ENCODE peak calls at places on chromosomes 13 and 19, in four cellular contexts. P is heart right ventricle; Y is CD8-positive, alpha-beta T cell; F is pancreas. X is an unnamed sample.

GRCh38 chr13:105184221-105184620 is 1351.2 kb downstream of the EFNB2 start:
- DNase-seq in Y (no peak), P (no peak), F (no peak), X (no peak)

GRCh38 chr13:39676315-39676876 is 20.9 kb downstream of the COG6 start:
- DNase-seq in P (no peak), F (no peak), Y (peak), X (no peak)

GRCh38 chr13:97211986-97212385 is 10.1 kb upstream of the MBNL2 start:
- DNase-seq in F (no peak), Y (no peak), P (no peak), X (no peak)

GRCh38 chr13:71866173-71867091 is 572 bp downstream of the DACH1 start:
- DNase-seq in Y (peak), P (peak), F (peak), X (no peak)

GRCh38 chr19:54247106-54247930 is 4.7 kb upstream of the LILRA6 start:
- DNase-seq in P (no peak), F (no peak), Y (no peak), X (no peak)

GRCh38 chr13:72890546-72890945 is 108.6 kb downstream of the PIBF1 start:
- DNase-seq in P (no peak), Y (no peak), F (no peak), X (no peak)

GRCh38 chr13:38662362-38662761 is 24.5 kb upstream of the FREM2 start:
- DNase-seq in F (no peak), P (no peak), Y (no peak), X (no peak)

GRCh38 chr19:56297010-56297409 is 17.6 kb downstream of the ZSCAN5A start:
- DNase-seq in F (no peak), Y (no peak), P (no peak), X (no peak)

GRCh38 chr13:67228909-67229308 is 1.2 kb downstream of the PCDH9 start:
- DNase-seq in Y (no peak), P (no peak), F (no peak), X (no peak)

GRCh38 chr13:60230593-60230992 is 66.9 kb upstream of the DIAPH3 start:
- DNase-seq in P (no peak), Y (no peak), F (no peak), X (no peak)

GRCh38 chr19:8254286-8255001 is 45.3 kb downstream of the CERS4 start:
- DNase-seq in F (peak), P (no peak), Y (no peak), X (no peak)

GRCh38 chr19:29263305-29264080 is 50.5 kb upstream of the UQCRFS1 start:
- DNase-seq in F (no peak), Y (peak), P (no peak), X (no peak)

GRCh38 chr13:60019119-60019993 is 144.4 kb downstream of the DIAPH3 start:
- DNase-seq in F (no peak), Y (no peak), P (no peak), X (no peak)

GRCh38 chr19:45376045-45376724 is 5.8 kb upstream of the ERCC2 start:
- DNase-seq in F (no peak), P (no peak), Y (no peak), X (no peak)

GRCh38 chr13:72109863-72110262 is 242.9 kb upstream of the DACH1 start:
- DNase-seq in P (no peak), Y (no peak), F (peak), X (no peak)

GRCh38 chr19:7391218-7391670 is 42.5 kb downstream of the ARHGEF18 start:
- DNase-seq in F (no peak), Y (no peak), P (no peak), X (no peak)

GRCh38 chr13:30748717-30749116 is 13.4 kb downstream of the ALOX5AP start:
- DNase-seq in P (no peak), F (no peak), Y (no peak), X (no peak)

GRCh38 chr13:84296386-84296785 is 414.1 kb upstream of the SLITRK1 start:
- DNase-seq in F (no peak), Y (no peak), P (no peak), X (no peak)

GRCh38 chr19:47253467-47253881 is 2.9 kb upstream of the CCDC9 start:
- DNase-seq in P (no peak), F (no peak), Y (no peak), X (no peak)

GRCh38 chr13:34174671-34175145 is 356.8 kb downstream of the RFC3 start:
- DNase-seq in F (no peak), Y (no peak), P (no peak), X (no peak)

GRCh38 chr13:114161644-114162532 is 17.2 kb upstream of the CFAP97D2 start:
- DNase-seq in F (no peak), Y (no peak), P (no peak), X (no peak)

GRCh38 chr19:8208710-8209110 is 460 bp upstream of the CERS4 start:
- DNase-seq in F (no peak), Y (no peak), P (peak), X (no peak)

GRCh38 chr19:50368649-50369570 is 3.5 kb upstream of the NAPSA start:
- DNase-seq in P (peak), F (peak), Y (peak), X (peak)

GRCh38 chr13:107124129-107124718 is 556.3 kb upstream of the ARGLU1 start:
- DNase-seq in P (no peak), F (no peak), Y (no peak), X (no peak)

GRCh38 chr19:27741236-27741635 is 1471.7 kb downstream of the UQCRFS1 start:
- DNase-seq in P (no peak), Y (no peak), F (no peak), X (no peak)

GRCh38 chr13:80341771-80342271 is 895 bp upstream of the SPRY2 start:
- DNase-seq in Y (no peak), F (no peak), P (peak), X (no peak)

GRCh38 chr13:63773476-63773875 is 2357.8 kb upstream of the PCDH20 start:
- DNase-seq in F (no peak), Y (no peak), P (no peak), X (no peak)

GRCh38 chr19:41937525-41937924 is 9.3 kb upstream of the ERFL start:
- DNase-seq in Y (no peak), F (no peak), P (no peak), X (no peak)

GRCh38 chr19:6590458-6591319 is at the start of gene CD70:
- DNase-seq in P (no peak), F (no peak), Y (peak), X (no peak)

GRCh38 chr13:79457948-79458347 is 23.0 kb upstream of the NDFIP2 start:
- DNase-seq in P (no peak), Y (no peak), F (no peak), X (no peak)

GRCh38 chr13:112891477-112892401 is 77.3 kb upstream of the MCF2L start:
- DNase-seq in Y (no peak), F (peak), P (no peak), X (no peak)

GRCh38 chr13:45315520-45316167 is 25.3 kb downstream of the TPT1 start:
- DNase-seq in P (peak), F (no peak), Y (no peak), X (no peak)

GRCh38 chr19:42942187-42942789 is 5.3 kb upstream of the PSG7 start:
- DNase-seq in P (no peak), F (no peak), Y (no peak), X (no peak)
- TF ChIP-seq CTCF in P (no peak), F (no peak), Y (no peak), X (peak)

GRCh38 chr13:74570834-74571233 is 436.6 kb upstream of the KLF12 start:
- DNase-seq in Y (no peak), P (no peak), F (no peak), X (no peak)

GRCh38 chr13:74575729-74576125 is 441.5 kb upstream of the KLF12 start:
- DNase-seq in Y (peak), P (peak), F (peak), X (no peak)

GRCh38 chr13:74574964-74575728 is 440.9 kb upstream of the KLF12 start:
- DNase-seq in P (no peak), F (no peak), Y (no peak), X (no peak)

GRCh38 chr13:74571811-74572210 is 437.6 kb upstream of the KLF12 start:
- DNase-seq in Y (no peak), P (no peak), F (no peak), X (no peak)

GRCh38 chr13:74573654-74574053 is 439.4 kb upstream of the KLF12 start:
- DNase-seq in P (peak), Y (no peak), F (no peak), X (no peak)
- TF ChIP-seq CTCF in P (no peak), Y (no peak), F (no peak), X (no peak)

GRCh38 chr19:960601-960938 is 23.6 kb upstream of the WDR18 start:
- DNase-seq in Y (no peak), P (no peak), F (no peak), X (no peak)

GRCh38 chr19:962683-963385 is 21.3 kb upstream of the WDR18 start:
- DNase-seq in Y (no peak), F (peak), P (no peak), X (no peak)

GRCh38 chr19:961866-962620 is 22.1 kb upstream of the WDR18 start:
- DNase-seq in P (no peak), Y (no peak), F (no peak), X (no peak)

GRCh38 chr19:958967-959685 is 25.0 kb upstream of the WDR18 start:
- DNase-seq in Y (no peak), F (no peak), P (no peak), X (no peak)

GRCh38 chr19:959935-960502 is 24.1 kb upstream of the WDR18 start:
- DNase-seq in F (no peak), P (no peak), Y (no peak), X (no peak)
- TF ChIP-seq CTCF in F (no peak), P (no peak), Y (no peak), X (no peak)

DNA sequence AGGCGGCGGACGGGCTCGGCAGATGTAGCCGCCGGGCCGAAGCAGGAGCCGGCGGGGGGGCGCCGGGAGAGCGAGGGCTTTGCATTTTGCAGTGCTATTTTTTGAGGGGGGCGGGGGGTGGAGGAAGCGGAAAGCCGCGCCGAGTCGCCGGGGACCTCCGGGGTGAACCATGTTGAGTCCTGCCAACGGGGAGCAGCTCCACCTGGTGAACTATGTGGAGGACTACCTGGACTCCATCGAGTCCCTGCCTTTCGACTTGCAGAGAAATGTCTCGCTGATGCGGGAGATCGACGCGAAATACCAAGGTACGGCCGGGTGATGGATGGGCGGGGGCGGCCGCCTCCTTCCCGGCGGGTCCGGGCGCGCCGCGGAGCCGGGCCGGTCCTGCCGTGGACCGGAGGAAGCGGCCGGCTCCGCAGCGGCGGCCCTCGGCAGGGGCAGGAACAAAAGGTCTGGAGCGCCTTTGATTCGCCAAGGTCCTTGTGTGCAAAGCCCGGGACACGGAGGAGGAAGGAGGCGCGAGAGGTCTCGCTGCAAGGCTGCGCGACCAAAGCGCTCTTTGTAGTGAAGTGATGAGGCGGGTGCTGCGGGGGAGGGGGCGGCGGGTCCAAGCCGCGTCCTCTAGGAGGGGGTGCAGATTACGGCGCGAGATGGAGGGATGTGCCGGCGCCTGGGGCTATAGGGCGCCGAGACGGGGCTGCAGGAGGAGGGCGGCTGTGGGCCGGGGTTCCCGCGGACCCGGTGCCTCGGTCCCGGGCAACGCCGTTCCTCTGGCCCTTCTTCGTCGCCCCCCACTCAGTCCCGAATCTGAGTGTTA is 689 bp downstream of the ING1 start:
- DNase-seq in P (peak), F (peak), Y (peak), X (no peak)
- TF ChIP-seq CTCF in P (no peak), F (no peak), Y (no peak), X (no peak)

GRCh38 chr19:18223860-18224524 is 2.2 kb downstream of the PDE4C start:
- DNase-seq in F (peak), P (peak), Y (no peak), X (no peak)
- TF ChIP-seq CTCF in F (no peak), P (no peak), Y (no peak), X (no peak)

GRCh38 chr19:10180459-10180858 is 14.3 kb downstream of the DNMT1 start:
- DNase-seq in Y (no peak), F (no peak), P (no peak), X (no peak)
- TF ChIP-seq CTCF in Y (no peak), F (no peak), P (no peak), X (no peak)

DNA sequence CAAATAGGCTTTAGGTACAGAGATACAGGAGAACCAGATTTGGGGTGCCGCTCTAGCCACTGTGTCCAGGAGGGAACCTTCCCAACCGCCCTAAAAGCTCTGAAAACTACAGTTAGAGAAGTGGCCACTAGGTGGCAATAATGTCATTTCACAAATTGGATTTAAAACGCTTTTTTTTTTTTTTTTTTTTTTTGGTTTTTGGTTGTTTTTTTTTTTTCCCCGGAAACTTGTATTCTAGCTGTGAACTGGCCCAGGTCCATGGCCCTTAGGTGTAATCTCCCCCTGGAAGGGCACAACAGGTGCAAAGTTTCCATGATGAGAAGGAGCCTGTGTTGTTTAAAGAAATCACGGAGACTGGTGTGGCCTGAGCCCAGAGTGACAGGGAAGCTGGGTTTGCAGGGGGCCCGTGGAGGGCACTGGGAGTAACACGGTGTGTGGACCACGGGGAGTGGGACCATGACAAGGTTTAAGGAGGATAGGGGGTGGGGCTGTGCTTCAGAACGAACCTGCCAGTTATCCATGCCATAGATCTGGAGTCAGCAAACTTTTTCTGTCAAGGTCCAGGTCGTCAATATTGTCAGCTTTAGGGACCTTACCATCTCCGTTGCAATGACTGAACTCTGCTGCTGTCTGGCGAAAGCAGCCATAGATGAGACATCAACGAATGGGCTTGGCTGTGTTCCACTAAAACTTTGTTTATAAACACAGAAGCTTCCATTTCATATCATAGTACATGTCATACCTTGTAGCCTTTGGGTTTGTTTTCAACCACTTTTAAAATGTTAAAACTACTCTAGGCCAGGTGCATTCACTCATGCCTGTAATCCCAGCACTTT is 10.1 kb downstream of the OR1I1 start:
- DNase-seq in Y (peak), F (peak), P (peak), X (peak)
- TF ChIP-seq CTCF in Y (peak), F (peak), P (peak), X (peak)

GRCh38 chr19:506404-507285 is 652 bp upstream of the TPGS1 start:
- DNase-seq in P (peak), F (peak), Y (peak), X (peak)

GRCh38 chr19:504634-505033 is 2.7 kb upstream of the TPGS1 start:
- DNase-seq in P (no peak), Y (no peak), F (peak), X (no peak)

GRCh38 chr19:510606-511100 is 3.4 kb downstream of the TPGS1 start:
- DNase-seq in P (peak), Y (peak), F (peak), X (peak)

GRCh38 chr19:508204-509150 is 1.2 kb downstream of the TPGS1 start:
- DNase-seq in P (no peak), F (peak), Y (no peak), X (no peak)

DNA sequence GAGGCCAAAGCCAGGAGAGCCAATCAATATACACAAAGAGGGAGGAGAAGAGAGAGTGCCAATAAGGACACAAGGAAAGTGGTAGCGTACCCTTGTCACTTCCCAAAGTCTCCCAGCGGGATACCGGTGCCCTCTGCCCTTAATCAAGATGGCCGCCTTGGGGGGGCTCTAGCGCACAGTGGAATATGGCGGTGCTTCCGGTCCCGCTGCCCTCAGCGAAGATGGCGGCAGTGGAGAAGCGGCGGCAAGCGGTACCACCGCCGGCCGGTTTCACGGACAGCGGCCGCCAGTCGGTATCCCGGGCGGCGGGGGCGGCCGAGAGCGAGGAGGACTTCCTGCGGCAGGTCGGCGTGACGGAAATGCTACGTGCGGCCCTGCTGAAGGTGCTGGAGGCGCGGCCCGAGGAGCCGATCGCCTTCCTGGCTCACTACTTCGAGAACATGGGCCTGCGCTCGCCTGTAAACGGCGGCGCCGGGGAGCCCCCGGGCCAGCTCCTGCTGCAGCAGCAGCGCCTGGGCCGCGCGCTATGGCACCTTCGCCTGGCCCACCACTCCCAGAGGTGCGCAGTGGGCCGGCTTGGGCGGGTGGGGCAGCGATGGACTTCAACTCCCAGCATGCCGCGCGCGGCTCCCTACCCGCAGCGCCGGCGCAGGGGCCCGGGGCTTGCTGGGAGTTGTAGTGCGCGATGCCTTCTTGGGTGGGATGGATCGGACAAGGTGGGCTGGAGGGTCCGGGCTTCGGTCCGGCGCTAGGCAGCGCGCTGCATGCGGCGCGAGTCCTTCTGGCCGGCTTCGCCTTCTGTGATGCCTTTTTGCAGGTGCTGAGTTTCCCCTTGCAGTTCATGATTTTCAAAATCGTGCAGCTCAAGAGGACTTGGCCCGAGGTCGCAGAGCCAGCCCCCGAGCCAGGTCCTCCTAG is at the start of gene TPGS1:
- DNase-seq in Y (peak), P (peak), F (peak), X (no peak)
- TF ChIP-seq CTCF in Y (no peak), P (no peak), F (no peak), X (no peak)

GRCh38 chr19:21098291-21098690 is 16.3 kb downstream of the ZNF714 start:
- DNase-seq in F (no peak), Y (no peak), P (no peak), X (no peak)
- TF ChIP-seq CTCF in F (no peak), Y (no peak), P (no peak), X (no peak)

X was measured in CD14-positive monocyte.